ENCODE peak calls at places on chromosomes 11 and 22, in four cellular contexts. One of them, this sample, is unnamed.

GRCh38 chr11:68330700-68331337 is 18.4 kb downstream of the LRP5 start:
- DNase-seq in CD4-positive, CD25-positive, alpha-beta regulatory T cell: no peak
- DNase-seq in sigmoid colon: peak; percentile 63
- DNase-seq in GM23338: peak; percentile 38
- DNase-seq in this sample: no peak

GRCh38 chr11:95829580-95830259 is 39.4 kb downstream of the CEP57 start:
- DNase-seq in CD4-positive, CD25-positive, alpha-beta regulatory T cell: no peak
- DNase-seq in sigmoid colon: no peak
- DNase-seq in GM23338: no peak
- DNase-seq in this sample: no peak

GRCh38 chr11:36408476-36409136 is 101.5 kb downstream of the TRAF6 start:
- DNase-seq in CD4-positive, CD25-positive, alpha-beta regulatory T cell: no peak
- DNase-seq in sigmoid colon: no peak
- DNase-seq in GM23338: no peak
- DNase-seq in this sample: no peak

GRCh38 chr11:44950625-44951472 is at the start of gene TP53I11:
- DNase-seq in CD4-positive, CD25-positive, alpha-beta regulatory T cell: peak; percentile 39
- DNase-seq in sigmoid colon: peak; percentile 88
- DNase-seq in GM23338: no peak
- DNase-seq in this sample: peak; percentile 41

GRCh38 chr22:44037519-44038370 is 13.6 kb downstream of the PARVB start:
- DNase-seq in CD4-positive, CD25-positive, alpha-beta regulatory T cell: no peak
- DNase-seq in sigmoid colon: peak; percentile 85
- DNase-seq in GM23338: no peak
- DNase-seq in this sample: no peak

GRCh38 chr22:25410849-25411248 is 153.6 kb upstream of the GRK3 start:
- DNase-seq in CD4-positive, CD25-positive, alpha-beta regulatory T cell: peak; percentile 46
- DNase-seq in sigmoid colon: no peak
- DNase-seq in GM23338: no peak
- DNase-seq in this sample: no peak

GRCh38 chr11:129593098-129593497 is 217.4 kb downstream of the BARX2 start:
- DNase-seq in CD4-positive, CD25-positive, alpha-beta regulatory T cell: no peak
- DNase-seq in sigmoid colon: no peak
- DNase-seq in GM23338: peak; percentile 38
- DNase-seq in this sample: no peak

GRCh38 chr11:45158210-45158644 is 11.8 kb downstream of the PRDM11 start:
- DNase-seq in CD4-positive, CD25-positive, alpha-beta regulatory T cell: no peak
- DNase-seq in sigmoid colon: peak; percentile 72
- DNase-seq in GM23338: no peak
- DNase-seq in this sample: no peak

GRCh38 chr11:8060801-8061554 is 20.0 kb upstream of the TUB start:
- DNase-seq in CD4-positive, CD25-positive, alpha-beta regulatory T cell: no peak
- DNase-seq in sigmoid colon: peak; percentile 65
- DNase-seq in GM23338: no peak
- DNase-seq in this sample: no peak
- H3K27ac ChIP-seq in CD4-positive, CD25-positive, alpha-beta regulatory T cell: no peak overlapping the region
- H3K27ac ChIP-seq in sigmoid colon: no peak overlapping the region
- H3K27ac ChIP-seq in GM23338: no peak overlapping the region
- H3K27ac ChIP-seq in this sample: no peak overlapping the region

GRCh38 chr11:86558219-86558618 is 114.2 kb downstream of the ME3 start:
- DNase-seq in CD4-positive, CD25-positive, alpha-beta regulatory T cell: no peak
- DNase-seq in sigmoid colon: no peak
- DNase-seq in GM23338: no peak
- DNase-seq in this sample: no peak

GRCh38 chr11:86559311-86559945 is 113.0 kb downstream of the ME3 start:
- DNase-seq in CD4-positive, CD25-positive, alpha-beta regulatory T cell: no peak
- DNase-seq in sigmoid colon: peak; percentile 69
- DNase-seq in GM23338: no peak
- DNase-seq in this sample: no peak

GRCh38 chr11:86553322-86553721 is 119.1 kb downstream of the ME3 start:
- DNase-seq in CD4-positive, CD25-positive, alpha-beta regulatory T cell: no peak
- DNase-seq in sigmoid colon: no peak
- DNase-seq in GM23338: no peak
- DNase-seq in this sample: no peak

DNA sequence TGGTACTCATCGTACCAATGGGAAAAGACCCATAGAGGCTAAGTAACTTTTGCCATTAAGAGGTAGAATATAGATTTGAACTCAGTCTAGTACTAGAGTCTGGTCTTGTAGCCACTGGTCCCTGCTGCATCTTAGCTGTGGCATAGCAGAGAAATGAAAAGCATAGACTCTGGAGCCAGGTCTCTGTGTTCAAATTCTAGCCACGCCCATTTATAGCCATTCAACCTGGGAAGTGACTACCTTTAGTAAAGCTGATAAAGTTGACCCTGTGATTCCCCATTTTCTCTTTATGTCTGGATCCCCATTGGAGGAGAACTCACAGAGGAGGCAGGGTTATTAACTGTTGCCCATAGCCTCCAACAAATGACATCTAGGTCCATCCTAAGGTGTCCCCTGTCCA is 113.6 kb downstream of the ME3 start:
- DNase-seq in CD4-positive, CD25-positive, alpha-beta regulatory T cell: no peak
- DNase-seq in sigmoid colon: no peak
- DNase-seq in GM23338: no peak
- DNase-seq in this sample: no peak
- H3K27ac ChIP-seq in CD4-positive, CD25-positive, alpha-beta regulatory T cell: no peak overlapping the region
- H3K27ac ChIP-seq in sigmoid colon: peak overlapping the region; percentile 20
- H3K27ac ChIP-seq in GM23338: no peak overlapping the region
- H3K27ac ChIP-seq in this sample: peak overlapping the region; percentile 5

GRCh38 chr11:115220423-115220822 is 283.8 kb downstream of the CADM1 start:
- DNase-seq in CD4-positive, CD25-positive, alpha-beta regulatory T cell: no peak
- DNase-seq in sigmoid colon: no peak
- DNase-seq in GM23338: no peak
- DNase-seq in this sample: no peak

GRCh38 chr11:115222218-115222862 is 281.9 kb downstream of the CADM1 start:
- DNase-seq in CD4-positive, CD25-positive, alpha-beta regulatory T cell: peak; percentile 81
- DNase-seq in sigmoid colon: no peak
- DNase-seq in GM23338: peak; percentile 28
- DNase-seq in this sample: no peak

GRCh38 chr11:115220881-115221280 is 283.3 kb downstream of the CADM1 start:
- DNase-seq in CD4-positive, CD25-positive, alpha-beta regulatory T cell: no peak
- DNase-seq in sigmoid colon: no peak
- DNase-seq in GM23338: no peak
- DNase-seq in this sample: no peak

GRCh38 chr11:115222863-115223530 is 281.2 kb downstream of the CADM1 start:
- DNase-seq in CD4-positive, CD25-positive, alpha-beta regulatory T cell: peak; percentile 7
- DNase-seq in sigmoid colon: no peak
- DNase-seq in GM23338: no peak
- DNase-seq in this sample: no peak

GRCh38 chr11:115221461-115222069 is 282.6 kb downstream of the CADM1 start:
- DNase-seq in CD4-positive, CD25-positive, alpha-beta regulatory T cell: no peak
- DNase-seq in sigmoid colon: no peak
- DNase-seq in GM23338: no peak
- DNase-seq in this sample: no peak
- H3K27ac ChIP-seq in CD4-positive, CD25-positive, alpha-beta regulatory T cell: peak overlapping the region; percentile 79
- H3K27ac ChIP-seq in sigmoid colon: no peak overlapping the region
- H3K27ac ChIP-seq in GM23338: peak overlapping the region; percentile 46
- H3K27ac ChIP-seq in this sample: no peak overlapping the region

DNA sequence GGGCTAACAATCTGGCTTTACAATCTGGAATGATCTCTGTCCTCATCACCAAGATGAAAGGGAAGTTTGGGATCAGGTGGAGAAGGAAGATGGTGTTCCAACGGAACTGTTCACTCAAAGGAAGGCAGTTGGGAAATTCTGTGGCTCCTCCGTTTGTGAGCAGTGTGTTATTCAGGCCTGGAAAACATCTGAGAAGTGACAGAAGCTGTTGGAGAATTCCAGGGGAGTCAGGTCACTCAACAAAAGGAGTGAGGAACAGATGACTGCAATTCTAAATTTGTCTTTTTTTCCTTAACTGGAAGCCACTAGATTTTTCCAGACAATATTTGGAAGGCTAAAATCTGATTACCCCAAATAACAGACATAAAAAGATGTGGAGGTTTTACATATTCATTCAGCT is 107.8 kb downstream of the CD44 start:
- DNase-seq in CD4-positive, CD25-positive, alpha-beta regulatory T cell: no peak
- DNase-seq in sigmoid colon: peak; percentile 77
- DNase-seq in GM23338: no peak
- DNase-seq in this sample: no peak
- H3K27ac ChIP-seq in CD4-positive, CD25-positive, alpha-beta regulatory T cell: peak overlapping the region; percentile 66
- H3K27ac ChIP-seq in sigmoid colon: peak overlapping the region; percentile 75
- H3K27ac ChIP-seq in GM23338: no peak overlapping the region
- H3K27ac ChIP-seq in this sample: no peak overlapping the region

DNA sequence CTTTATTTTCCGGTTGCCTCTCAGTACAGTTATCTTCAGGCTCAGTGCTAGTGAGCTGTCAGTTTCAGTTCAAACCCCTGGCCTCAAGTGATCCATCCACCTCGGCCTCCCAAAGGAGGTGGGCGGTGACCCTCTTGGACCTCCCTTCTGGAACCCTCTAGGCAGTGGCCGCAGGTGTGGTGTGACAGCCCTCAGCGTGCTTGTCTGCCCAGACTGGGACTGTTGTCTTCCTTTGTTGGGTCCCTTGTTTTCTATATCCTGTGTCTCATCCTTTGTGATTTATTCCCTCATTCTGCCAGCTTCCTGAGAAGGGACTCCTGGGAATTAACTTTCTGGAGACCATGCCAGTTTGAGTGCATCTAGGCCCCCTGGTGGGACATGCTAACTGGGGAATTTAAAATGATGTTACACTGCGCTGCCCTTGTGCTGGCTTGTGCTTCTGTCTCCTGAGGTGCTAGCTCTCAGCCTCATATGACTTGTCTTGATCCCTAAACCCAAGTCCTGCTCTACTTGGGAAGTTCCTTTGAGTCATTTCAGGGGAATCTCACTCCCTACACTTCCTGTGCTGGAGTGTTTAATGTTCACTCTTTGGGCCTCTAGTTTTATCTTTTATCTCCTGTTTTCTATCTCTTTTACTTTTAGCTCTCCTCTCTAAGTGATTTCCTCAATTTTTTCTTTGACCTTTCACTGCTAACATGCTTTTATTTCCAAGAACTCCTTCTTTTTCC is 19.4 kb downstream of the MED15 start:
- DNase-seq in CD4-positive, CD25-positive, alpha-beta regulatory T cell: no peak
- DNase-seq in sigmoid colon: no peak
- DNase-seq in GM23338: no peak
- DNase-seq in this sample: no peak
- H3K27ac ChIP-seq in CD4-positive, CD25-positive, alpha-beta regulatory T cell: no peak overlapping the region
- H3K27ac ChIP-seq in sigmoid colon: no peak overlapping the region
- H3K27ac ChIP-seq in GM23338: peak overlapping the region; percentile 36
- H3K27ac ChIP-seq in this sample: no peak overlapping the region